ENCODE peak calls at places on chromosomes 4 and X, in eight cellular contexts. Z is endothelial cell of umbilical vein; L is HFF-Myc; E is MM.1S; S is uterus; W is CD8-positive, alpha-beta T cell; T is GM12865; B is fibroblast of pulmonary artery. D is an unnamed sample.

GRCh38 chr4:1928356-1929235 is 57.4 kb downstream of the NSD2 start:
- DNase-seq in Z (no peak), L (no peak), E (no peak), S (no peak), W (no peak), T (no peak), B (no peak), D (peak)

GRCh38 chr4:52312722-52313121 is 261.6 kb downstream of the SPATA18 start:
- DNase-seq in Z (no peak), L (no peak), E (no peak), S (no peak), W (no peak), T (no peak), B (no peak), D (no peak)

GRCh38 chr4:170015285-170015684 is 10.9 kb downstream of the MFAP3L start:
- DNase-seq in Z (no peak), L (no peak), E (no peak), S (no peak), W (no peak), T (no peak), B (no peak), D (no peak)

GRCh38 chr4:94442251-94442650 is 9.5 kb upstream of the PDLIM5 start:
- DNase-seq in Z (no peak), L (no peak), E (no peak), S (no peak), W (no peak), T (no peak), B (no peak), D (no peak)

GRCh38 chrX:54076903-54077302 is 32.6 kb upstream of the PHF8 start:
- DNase-seq in Z (no peak), L (no peak), E (no peak), S (no peak), W (no peak), T (no peak), B (peak), D (peak)

GRCh38 chr4:128521156-128521555 is 233.5 kb upstream of the PGRMC2 start:
- DNase-seq in Z (peak), L (no peak), E (no peak), S (no peak), W (no peak), T (no peak), B (peak), D (peak)

GRCh38 chr4:80308466-80308822 is 27.1 kb upstream of the CFAP299 start:
- DNase-seq in Z (no peak), L (no peak), E (no peak), S (no peak), W (no peak), T (no peak), B (no peak), D (no peak)

GRCh38 chr4:48175806-48176205 is 41.8 kb upstream of the TXK start:
- DNase-seq in Z (peak), L (no peak), E (no peak), S (no peak), W (no peak), T (no peak), B (no peak), D (no peak)

GRCh38 chr4:182091128-182091527 is 152.1 kb upstream of the TENM3 start:
- DNase-seq in Z (no peak), L (no peak), E (no peak), S (no peak), W (no peak), T (no peak), B (no peak), D (no peak)

GRCh38 chr4:55554453-55555030 is 7.8 kb upstream of the CLOCK start:
- DNase-seq in Z (peak), L (no peak), E (peak), S (no peak), W (no peak), T (peak), B (peak), D (peak)

GRCh38 chr4:55547918-55548317 is 1.2 kb upstream of the CLOCK start:
- DNase-seq in Z (no peak), L (no peak), E (no peak), S (no peak), W (no peak), T (no peak), B (no peak), D (no peak)

GRCh38 chr4:55549888-55550287 is 3.2 kb upstream of the CLOCK start:
- DNase-seq in Z (no peak), L (peak), E (no peak), S (no peak), W (no peak), T (no peak), B (peak), D (peak)

DNA sequence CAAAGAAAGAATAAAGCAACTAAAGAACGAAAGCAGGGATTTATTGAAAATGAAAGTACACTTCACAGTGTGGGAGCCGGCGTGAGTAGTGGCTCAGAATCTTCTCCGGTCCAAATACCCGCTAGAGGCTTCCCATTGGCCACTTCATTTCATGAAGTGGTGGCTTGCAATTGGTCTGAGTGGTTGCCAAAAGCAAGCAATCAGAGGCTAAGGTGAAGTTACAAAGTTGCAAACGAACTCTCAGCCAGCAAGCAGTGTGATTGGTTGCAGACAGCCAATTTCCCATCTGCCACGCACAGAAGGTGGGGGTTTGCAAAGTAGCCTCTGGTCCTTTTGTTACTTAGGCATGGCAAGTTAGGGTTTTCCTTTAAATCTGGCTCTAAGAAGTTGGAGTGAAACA is 6.7 kb upstream of the CLOCK start:
- DNase-seq in Z (no peak), L (peak), E (no peak), S (peak), W (no peak), T (peak), B (peak), D (peak)
- H3K4me3 ChIP-seq in Z (no peak), L (peak), E (no peak), S (peak), W (no peak), T (no peak), B (peak), D (peak)

GRCh38 chr4:64713256-64713840 is 304.1 kb upstream of the TECRL start:
- DNase-seq in Z (peak), L (no peak), E (peak), S (no peak), W (no peak), T (peak), B (peak), D (peak)
- TF ChIP-seq CTCF in Z (peak), L (peak), E (peak), S (no peak), W (peak), T (peak), B (peak), D (peak)

GRCh38 chrX:12955882-12956703 is 18.8 kb upstream of the TMSB4X start:
- DNase-seq in Z (peak), L (no peak), E (peak), S (peak), W (peak), T (peak), B (peak), D (peak)
- H3K4me3 ChIP-seq in Z (no peak), L (no peak), E (peak), S (no peak), W (peak), T (peak), B (peak), D (no peak)

DNA sequence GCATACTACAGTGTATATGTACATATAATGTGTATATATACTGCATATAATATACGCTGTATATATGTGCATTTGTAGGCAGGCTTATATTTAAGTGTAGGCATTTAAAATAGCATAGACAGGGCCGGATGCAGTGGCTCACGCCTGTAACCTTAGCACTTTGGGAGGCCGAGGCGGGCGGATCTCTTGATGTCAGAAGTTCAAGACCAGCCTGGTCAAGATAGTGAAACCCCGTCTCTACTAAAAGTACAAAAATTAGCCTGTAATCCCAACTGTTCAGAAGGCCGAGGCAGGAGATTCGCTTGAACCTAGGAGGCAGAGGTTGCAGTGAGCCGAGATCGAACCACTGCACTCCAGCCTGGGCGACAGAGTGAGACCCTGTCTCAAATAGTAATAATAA is 78.4 kb downstream of the JAKMIP1 start:
- DNase-seq in Z (no peak), L (no peak), E (no peak), S (no peak), W (no peak), T (no peak), B (no peak), D (no peak)
- TF ChIP-seq CTCF in Z (no peak), L (no peak), E (no peak), S (no peak), W (no peak), T (no peak), B (no peak), D (no peak)

GRCh38 chrX:63784346-63784901 is 590 bp downstream of the ARHGEF9 start:
- DNase-seq in Z (no peak), L (no peak), E (no peak), S (no peak), W (no peak), T (no peak), B (no peak), D (no peak)
- H3K4me3 ChIP-seq in Z (no peak), L (no peak), E (no peak), S (peak), W (peak), T (peak), B (peak), D (peak)

DNA sequence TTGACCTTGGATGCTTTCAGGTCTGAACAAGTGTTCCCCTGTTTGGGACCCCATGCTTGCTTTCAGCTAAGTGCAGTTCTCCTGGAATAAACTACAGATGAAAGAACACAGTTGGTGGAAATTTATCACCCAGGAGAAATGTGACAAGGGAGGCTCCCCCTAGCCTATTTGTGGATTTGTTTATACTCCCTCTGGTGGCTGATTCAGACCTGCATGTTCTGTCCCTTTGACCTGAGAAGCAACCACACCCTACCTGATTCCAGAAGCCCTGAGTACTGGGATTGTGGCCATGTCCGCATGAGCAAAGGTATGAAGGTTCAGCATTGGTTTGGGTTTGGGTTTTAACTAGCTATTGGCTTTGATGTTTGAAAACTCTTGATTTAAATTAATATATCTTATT is 440.9 kb downstream of the MID1IP1 start:
- DNase-seq in Z (peak), L (no peak), E (peak), S (no peak), W (no peak), T (peak), B (peak), D (peak)
- TF ChIP-seq CTCF in Z (peak), L (peak), E (peak), S (peak), W (no peak), T (peak), B (peak), D (peak)

GRCh38 chr4:185577592-185577940 is 42.3 kb upstream of the PDLIM3 start:
- DNase-seq in Z (no peak), L (no peak), E (no peak), S (no peak), W (no peak), T (no peak), B (no peak), D (no peak)
- H3K4me3 ChIP-seq in Z (no peak), L (no peak), E (no peak), S (no peak), W (no peak), T (no peak), B (no peak), D (no peak)

GRCh38 chr4:132809298-132810032 is 339.6 kb upstream of the PCDH10 start:
- DNase-seq in Z (no peak), L (no peak), E (no peak), S (no peak), W (no peak), T (no peak), B (no peak), D (no peak)
- TF ChIP-seq CTCF in Z (no peak), L (no peak), E (no peak), S (no peak), W (no peak), T (no peak), B (no peak), D (no peak)

GRCh38 chr4:109205186-109205585 is 97.3 kb downstream of the COL25A1 start:
- DNase-seq in Z (no peak), L (no peak), E (no peak), S (no peak), W (no peak), T (no peak), B (no peak), D (no peak)

GRCh38 chr4:109199585-109199984 is 102.9 kb downstream of the COL25A1 start:
- DNase-seq in Z (no peak), L (no peak), E (no peak), S (no peak), W (no peak), T (no peak), B (no peak), D (no peak)
- H3K4me3 ChIP-seq in Z (no peak), L (no peak), E (no peak), S (no peak), W (no peak), T (no peak), B (no peak), D (no peak)

GRCh38 chrX:1754077-1754476 is 139.2 kb downstream of the ASMT start:
- DNase-seq in Z (no peak), L (no peak), E (no peak), S (no peak), W (no peak), T (no peak), B (no peak), D (no peak)

GRCh38 chrX:1750267-1750666 is 135.4 kb downstream of the ASMT start:
- DNase-seq in Z (no peak), L (no peak), E (no peak), S (no peak), W (no peak), T (no peak), B (no peak), D (no peak)

GRCh38 chrX:1751781-1752180 is 136.9 kb downstream of the ASMT start:
- DNase-seq in Z (no peak), L (no peak), E (no peak), S (no peak), W (no peak), T (no peak), B (no peak), D (no peak)

GRCh38 chrX:1748408-1748807 is 133.5 kb downstream of the ASMT start:
- DNase-seq in Z (no peak), L (no peak), E (no peak), S (no peak), W (no peak), T (no peak), B (no peak), D (no peak)

DNA sequence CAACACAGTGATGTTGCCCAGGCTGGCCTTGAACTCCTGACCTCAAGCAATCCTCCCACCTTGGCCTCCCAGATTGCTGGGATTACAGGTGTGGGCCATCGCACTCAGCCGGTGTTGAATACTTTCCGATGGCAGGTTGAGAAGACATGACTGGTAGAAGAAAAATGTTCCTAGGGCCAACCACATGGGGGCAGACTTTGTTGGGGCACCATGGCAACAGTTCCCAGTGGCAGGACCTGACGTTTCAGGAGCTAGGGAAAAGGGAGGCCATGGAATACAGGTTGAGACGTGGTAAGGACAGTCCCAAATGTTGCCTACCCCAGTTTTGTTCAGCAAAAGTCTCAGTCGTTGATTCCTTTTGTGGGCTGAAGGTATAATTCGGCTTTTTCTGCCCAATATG is 134.6 kb downstream of the ASMT start:
- DNase-seq in Z (no peak), L (no peak), E (no peak), S (no peak), W (no peak), T (no peak), B (no peak), D (no peak)
- TF ChIP-seq CTCF in Z (no peak), L (no peak), E (no peak), S (no peak), W (no peak), T (no peak), B (no peak), D (no peak)

D was measured in fibroblast of mammary gland.